ENCODE peak calls at places on chromosomes 16 and 17, in four cellular contexts. N is HuH-7, C is breast epithelium, M is globus pallidus. Z is an unnamed sample.

GRCh38 chr17:82085031-82085861 is 12.8 kb downstream of the FASN start:
- DNase-seq in M (no peak), N (no peak), C (no peak), Z (no peak)

GRCh38 chr16:46972971-46973456 is 460 bp downstream of the DNAJA2 start:
- DNase-seq in C (peak), N (peak), M (peak), Z (peak)

GRCh38 chr16:49596699-49597291 is 223.2 kb downstream of the C16orf78 start:
- DNase-seq in C (no peak), N (no peak), M (no peak), Z (no peak)

GRCh38 chr17:75652934-75653549 is 13.9 kb downstream of the RECQL5 start:
- DNase-seq in C (no peak), M (peak), N (peak), Z (no peak)

GRCh38 chr17:80287806-80288579 is 27.3 kb downstream of the RNF213 start:
- DNase-seq in N (no peak), C (no peak), M (peak), Z (no peak)

GRCh38 chr16:22948603-22949368 is 134.8 kb downstream of the HS3ST2 start:
- DNase-seq in M (peak), N (peak), C (peak), Z (peak)

GRCh38 chr17:47276868-47277267 is 23.2 kb downstream of the ITGB3 start:
- DNase-seq in C (peak), M (peak), N (no peak), Z (no peak)

GRCh38 chr16:88072571-88073001 is 121.4 kb downstream of the BANP start:
- DNase-seq in C (no peak), M (no peak), N (no peak), Z (no peak)

GRCh38 chr16:20610192-20610891 is 34.2 kb upstream of the ACSM2B start:
- DNase-seq in C (no peak), N (no peak), M (no peak), Z (no peak)

GRCh38 chr16:85123891-85124635 is 11.8 kb upstream of the CIBAR2 start:
- DNase-seq in M (peak), C (peak), N (no peak), Z (no peak)

GRCh38 chr16:2468142-2468724 is 2.9 kb upstream of the NTN3 start:
- DNase-seq in C (no peak), M (no peak), N (no peak), Z (peak)

GRCh38 chr17:12584727-12585126 is 81.0 kb upstream of the MYOCD start:
- DNase-seq in C (no peak), N (no peak), M (no peak), Z (no peak)

GRCh38 chr17:68328676-68329075 is 37.4 kb downstream of the ARSG start:
- DNase-seq in N (no peak), C (peak), M (no peak), Z (no peak)

GRCh38 chr17:68184141-68184571 is 63.7 kb upstream of the AMZ2 start:
- DNase-seq in N (no peak), C (no peak), M (no peak), Z (no peak)

GRCh38 chr16:25110392-25110947 is 1.1 kb upstream of the LCMT1 start:
- DNase-seq in N (no peak), M (no peak), C (no peak), Z (no peak)

GRCh38 chr17:81995463-81996231 is 18.2 kb downstream of the ASPSCR1 start:
- DNase-seq in M (no peak), C (no peak), N (no peak), Z (no peak)

GRCh38 chr17:35788504-35788998 is 6.9 kb downstream of the MMP28 start:
- DNase-seq in M (no peak), N (no peak), C (no peak), Z (no peak)

GRCh38 chr16:88840589-88841215 is 16.0 kb downstream of the GALNS start:
- DNase-seq in C (no peak), N (no peak), M (no peak), Z (no peak)

GRCh38 chr17:8160741-8161221 is 2.0 kb downstream of the VAMP2 start:
- DNase-seq in M (no peak), C (no peak), N (no peak), Z (no peak)

GRCh38 chr16:29745126-29745852 is 501 bp downstream of the C16orf54 start:
- DNase-seq in N (no peak), C (no peak), M (peak), Z (no peak)

GRCh38 chr16:89687092-89687940 is 827 bp downstream of the CDK10 start:
- DNase-seq in C (no peak), N (peak), M (no peak), Z (no peak)

GRCh38 chr17:5902671-5903070 is 167.5 kb upstream of the WSCD1 start:
- DNase-seq in N (no peak), C (no peak), M (no peak), Z (no peak)

GRCh38 chr17:46875849-46876352 is 24.5 kb downstream of the WNT9B start:
- DNase-seq in N (no peak), M (no peak), C (no peak), Z (no peak)

Z was measured in prostate gland.